ENCODE peak calls at places on chromosomes 4 and X, in six cellular contexts. One of them, this sample, is unnamed.

GRCh38 chrX:67338262-67338661 is 205.6 kb upstream of the AR start:
- DNase-seq in CD8-positive, alpha-beta memory T cell: no peak
- DNase-seq in HuH-7.5: no peak
- DNase-seq in omental fat pad: no peak
- DNase-seq in NCI-H1092: no peak
- DNase-seq in M059J: no peak
- DNase-seq in this sample: no peak

GRCh38 chr4:139015948-139016451 is 419 bp downstream of the NOCT start:
- DNase-seq in CD8-positive, alpha-beta memory T cell: no peak
- DNase-seq in M059J: peak; percentile 40
- DNase-seq in NCI-H1092: no peak
- DNase-seq in HuH-7.5: peak; percentile 20
- DNase-seq in omental fat pad: no peak
- DNase-seq in this sample: no peak

GRCh38 chr4:168515222-168516011 is 18.6 kb downstream of the PALLD start:
- DNase-seq in NCI-H1092: peak; percentile 83
- DNase-seq in M059J: no peak
- DNase-seq in HuH-7.5: no peak
- DNase-seq in CD8-positive, alpha-beta memory T cell: no peak
- DNase-seq in omental fat pad: no peak
- DNase-seq in this sample: no peak

GRCh38 chrX:119228506-119229290 is 7.4 kb upstream of the PGRMC1 start:
- DNase-seq in omental fat pad: no peak
- DNase-seq in CD8-positive, alpha-beta memory T cell: no peak
- DNase-seq in HuH-7.5: no peak
- DNase-seq in M059J: peak; percentile 96
- DNase-seq in NCI-H1092: no peak
- DNase-seq in this sample: peak; percentile 42

GRCh38 chrX:16873106-16873505 is 2.9 kb upstream of the RBBP7 start:
- DNase-seq in CD8-positive, alpha-beta memory T cell: no peak
- DNase-seq in M059J: no peak
- DNase-seq in omental fat pad: no peak
- DNase-seq in NCI-H1092: no peak
- DNase-seq in HuH-7.5: no peak
- DNase-seq in this sample: no peak

GRCh38 chr4:7387925-7388324 is 46.8 kb downstream of the PSAPL1 start:
- DNase-seq in HuH-7.5: no peak
- DNase-seq in CD8-positive, alpha-beta memory T cell: no peak
- DNase-seq in omental fat pad: no peak
- DNase-seq in NCI-H1092: no peak
- DNase-seq in M059J: no peak
- DNase-seq in this sample: no peak

GRCh38 chr4:179867300-179867878 is 2375.8 kb upstream of the TENM3 start:
- DNase-seq in omental fat pad: no peak
- DNase-seq in HuH-7.5: no peak
- DNase-seq in M059J: peak; percentile 39
- DNase-seq in NCI-H1092: peak; percentile 42
- DNase-seq in CD8-positive, alpha-beta memory T cell: no peak
- DNase-seq in this sample: peak; percentile 71

GRCh38 chrX:19457662-19458061 is 57.6 kb downstream of the MAP3K15 start:
- DNase-seq in HuH-7.5: no peak
- DNase-seq in CD8-positive, alpha-beta memory T cell: no peak
- DNase-seq in omental fat pad: no peak
- DNase-seq in M059J: no peak
- DNase-seq in NCI-H1092: no peak
- DNase-seq in this sample: no peak

GRCh38 chrX:129763666-129764065 is 16.1 kb upstream of the SASH3 start:
- DNase-seq in NCI-H1092: no peak
- DNase-seq in HuH-7.5: no peak
- DNase-seq in M059J: no peak
- DNase-seq in omental fat pad: no peak
- DNase-seq in CD8-positive, alpha-beta memory T cell: no peak
- DNase-seq in this sample: no peak

GRCh38 chr4:7540654-7541413 is 106.1 kb upstream of the PSAPL1 start:
- DNase-seq in CD8-positive, alpha-beta memory T cell: no peak
- DNase-seq in NCI-H1092: no peak
- DNase-seq in HuH-7.5: no peak
- DNase-seq in omental fat pad: no peak
- DNase-seq in M059J: peak; percentile 17
- DNase-seq in this sample: no peak

GRCh38 chrX:154490021-154490413 is 412 bp downstream of the SLC10A3 start:
- DNase-seq in HuH-7.5: peak; percentile 22
- DNase-seq in omental fat pad: no peak
- DNase-seq in CD8-positive, alpha-beta memory T cell: no peak
- DNase-seq in NCI-H1092: no peak
- DNase-seq in M059J: peak; percentile 81
- DNase-seq in this sample: peak; percentile 68

GRCh38 chr4:183241322-183241640 is 78.8 kb downstream of the CLDN22 start:
- DNase-seq in CD8-positive, alpha-beta memory T cell: no peak
- DNase-seq in HuH-7.5: no peak
- DNase-seq in M059J: peak; percentile 67
- DNase-seq in omental fat pad: no peak
- DNase-seq in NCI-H1092: no peak
- DNase-seq in this sample: peak; percentile 62

GRCh38 chr4:18071894-18072293 is 50.3 kb upstream of the LCORL start:
- DNase-seq in omental fat pad: no peak
- DNase-seq in M059J: no peak
- DNase-seq in HuH-7.5: no peak
- DNase-seq in CD8-positive, alpha-beta memory T cell: no peak
- DNase-seq in NCI-H1092: no peak
- DNase-seq in this sample: no peak

GRCh38 chr4:1511441-1512041 is 105.3 kb upstream of the NKX1-1 start:
- DNase-seq in CD8-positive, alpha-beta memory T cell: peak; percentile 50
- DNase-seq in NCI-H1092: no peak
- DNase-seq in M059J: peak; percentile 28
- DNase-seq in omental fat pad: no peak
- DNase-seq in HuH-7.5: no peak
- DNase-seq in this sample: peak; percentile 65

GRCh38 chr4:82235346-82235745 is 138.4 kb downstream of the HNRNPD start:
- DNase-seq in M059J: no peak
- DNase-seq in HuH-7.5: no peak
- DNase-seq in omental fat pad: no peak
- DNase-seq in NCI-H1092: no peak
- DNase-seq in CD8-positive, alpha-beta memory T cell: no peak
- DNase-seq in this sample: no peak

GRCh38 chr4:150152764-150153163 is 74.5 kb downstream of the DCLK2 start:
- DNase-seq in M059J: peak; percentile 69
- DNase-seq in CD8-positive, alpha-beta memory T cell: no peak
- DNase-seq in HuH-7.5: no peak
- DNase-seq in NCI-H1092: no peak
- DNase-seq in omental fat pad: no peak
- DNase-seq in this sample: peak; percentile 61

GRCh38 chr4:113131146-113131545 is 81.7 kb downstream of the ANK2 start:
- DNase-seq in M059J: no peak
- DNase-seq in omental fat pad: no peak
- DNase-seq in CD8-positive, alpha-beta memory T cell: no peak
- DNase-seq in NCI-H1092: no peak
- DNase-seq in HuH-7.5: no peak
- DNase-seq in this sample: no peak

GRCh38 chr4:124183926-124184325 is 528.6 kb downstream of the ANKRD50 start:
- DNase-seq in CD8-positive, alpha-beta memory T cell: no peak
- DNase-seq in M059J: no peak
- DNase-seq in omental fat pad: no peak
- DNase-seq in NCI-H1092: no peak
- DNase-seq in HuH-7.5: no peak
- DNase-seq in this sample: no peak

GRCh38 chrX:49919617-49920016 is 2.8 kb upstream of the CLCN5 start:
- DNase-seq in omental fat pad: peak; percentile 24
- DNase-seq in CD8-positive, alpha-beta memory T cell: peak; percentile 8
- DNase-seq in M059J: peak; percentile 14
- DNase-seq in NCI-H1092: peak; percentile 20
- DNase-seq in HuH-7.5: no peak
- DNase-seq in this sample: peak; percentile 13

GRCh38 chr4:113368056-113368455 is 318.6 kb downstream of the ANK2 start:
- DNase-seq in omental fat pad: no peak
- DNase-seq in CD8-positive, alpha-beta memory T cell: no peak
- DNase-seq in M059J: peak; percentile 46
- DNase-seq in NCI-H1092: no peak
- DNase-seq in HuH-7.5: no peak
- DNase-seq in this sample: no peak

GRCh38 chrX:136453114-136453513 is 34.6 kb upstream of the BRS3 start:
- DNase-seq in CD8-positive, alpha-beta memory T cell: no peak
- DNase-seq in M059J: no peak
- DNase-seq in NCI-H1092: no peak
- DNase-seq in omental fat pad: no peak
- DNase-seq in HuH-7.5: no peak
- DNase-seq in this sample: no peak

GRCh38 chr4:153232768-153233167 is 28.5 kb downstream of the TRIM2 start:
- DNase-seq in omental fat pad: no peak
- DNase-seq in CD8-positive, alpha-beta memory T cell: no peak
- DNase-seq in HuH-7.5: peak; percentile 40
- DNase-seq in NCI-H1092: no peak
- DNase-seq in M059J: peak; percentile 35
- DNase-seq in this sample: peak; percentile 71

GRCh38 chrX:65420154-65420553 is 114.4 kb downstream of the LAS1L start:
- DNase-seq in NCI-H1092: no peak
- DNase-seq in omental fat pad: no peak
- DNase-seq in HuH-7.5: no peak
- DNase-seq in M059J: no peak
- DNase-seq in CD8-positive, alpha-beta memory T cell: no peak
- DNase-seq in this sample: no peak

GRCh38 chr4:10186228-10187214 is 69.9 kb upstream of the WDR1 start:
- DNase-seq in HuH-7.5: no peak
- DNase-seq in omental fat pad: no peak
- DNase-seq in CD8-positive, alpha-beta memory T cell: no peak
- DNase-seq in M059J: peak; percentile 83
- DNase-seq in NCI-H1092: no peak
- DNase-seq in this sample: no peak

GRCh38 chrX:134365923-134366322 is 94.0 kb upstream of the HPRT1 start:
- DNase-seq in omental fat pad: no peak
- DNase-seq in HuH-7.5: no peak
- DNase-seq in M059J: peak; percentile 53
- DNase-seq in NCI-H1092: no peak
- DNase-seq in CD8-positive, alpha-beta memory T cell: no peak
- DNase-seq in this sample: no peak

GRCh38 chrX:132092439-132093065 is 35.3 kb downstream of the FRMD7 start:
- DNase-seq in omental fat pad: peak; percentile 35
- DNase-seq in M059J: peak; percentile 78
- DNase-seq in HuH-7.5: peak; percentile 11
- DNase-seq in CD8-positive, alpha-beta memory T cell: peak; percentile 30
- DNase-seq in NCI-H1092: peak; percentile 54
- DNase-seq in this sample: peak; percentile 17

GRCh38 chr4:156756118-156756517 is 215.5 kb downstream of the PDGFC start:
- DNase-seq in omental fat pad: no peak
- DNase-seq in HuH-7.5: no peak
- DNase-seq in NCI-H1092: no peak
- DNase-seq in CD8-positive, alpha-beta memory T cell: no peak
- DNase-seq in M059J: no peak
- DNase-seq in this sample: no peak

GRCh38 chr4:118969359-118969758 is 80.7 kb downstream of the SYNPO2 start:
- DNase-seq in NCI-H1092: peak; percentile 18
- DNase-seq in HuH-7.5: no peak
- DNase-seq in omental fat pad: no peak
- DNase-seq in M059J: peak; percentile 55
- DNase-seq in CD8-positive, alpha-beta memory T cell: no peak
- DNase-seq in this sample: peak; percentile 54

GRCh38 chrX:39984191-39984956 is 113.4 kb downstream of the BCOR start:
- DNase-seq in NCI-H1092: no peak
- DNase-seq in CD8-positive, alpha-beta memory T cell: no peak
- DNase-seq in M059J: no peak
- DNase-seq in omental fat pad: no peak
- DNase-seq in HuH-7.5: no peak
- DNase-seq in this sample: peak; percentile 51

GRCh38 chrX:49165901-49166881 is 3.6 kb downstream of the MAGIX start:
- DNase-seq in HuH-7.5: no peak
- DNase-seq in CD8-positive, alpha-beta memory T cell: peak; percentile 74
- DNase-seq in NCI-H1092: peak; percentile 94
- DNase-seq in omental fat pad: no peak
- DNase-seq in M059J: peak; percentile 78
- DNase-seq in this sample: peak; percentile 57

GRCh38 chrX:80578518-80579105 is 158.4 kb downstream of the TENT5D start:
- DNase-seq in HuH-7.5: no peak
- DNase-seq in NCI-H1092: no peak
- DNase-seq in M059J: peak; percentile 9
- DNase-seq in omental fat pad: no peak
- DNase-seq in CD8-positive, alpha-beta memory T cell: no peak
- DNase-seq in this sample: peak; percentile 0